ENCODE peak calls at places on chromosomes 2 and 18, in six cellular contexts. B is stomach, F is tibial artery, C is neural crest cell, A is epithelial cell of proximal tubule, I is AG09309. G is an unnamed sample.

GRCh38 chr2:46180189-46180588 is 117.0 kb upstream of the EPAS1 start:
- DNase-seq in I (no peak), B (no peak), F (no peak), C (no peak), A (no peak), G (no peak)

GRCh38 chr2:121480826-121481225 is 49.9 kb upstream of the RNU4ATAC start:
- DNase-seq in I (no peak), F (no peak), A (no peak), B (no peak), C (no peak), G (no peak)

GRCh38 chr2:25567406-25567805 is 106.0 kb downstream of the DTNB start:
- DNase-seq in F (no peak), B (no peak), I (peak; percentile 37), A (no peak), C (no peak), G (no peak)

GRCh38 chr18:46276736-46277135 is 172.6 kb downstream of the HAUS1 start:
- DNase-seq in A (no peak), C (no peak), F (no peak), I (no peak), B (no peak), G (no peak)

GRCh38 chr18:73007195-73007934 is 139.6 kb upstream of the NETO1 start:
- DNase-seq in C (no peak), F (no peak), B (no peak), I (no peak), A (peak; percentile 97), G (no peak)

GRCh38 chr2:210475726-210476125 is 833 bp downstream of the LANCL1 start:
- DNase-seq in B (no peak), I (no peak), C (no peak), A (no peak), F (no peak), G (no peak)

GRCh38 chr18:58291131-58291530 is 247.1 kb downstream of the NEDD4L start:
- DNase-seq in F (no peak), B (no peak), C (no peak), I (no peak), A (no peak), G (no peak)

GRCh38 chr2:33412920-33413319 is 63.5 kb upstream of the RASGRP3 start:
- DNase-seq in F (no peak), A (no peak), C (no peak), I (no peak), B (no peak), G (no peak)

GRCh38 chr2:183284606-183285005 is 160.4 kb downstream of the NUP35 start:
- DNase-seq in A (no peak), F (no peak), B (no peak), I (peak; percentile 4), C (no peak), G (no peak)

GRCh38 chr2:82748653-82749052 is 1710.4 kb downstream of the SUCLG1 start:
- DNase-seq in F (no peak), A (no peak), C (no peak), B (no peak), I (no peak), G (no peak)

GRCh38 chr2:239961662-239962220 is 63.4 kb downstream of the NDUFA10 start:
- DNase-seq in C (no peak), I (no peak), A (no peak), B (no peak), F (no peak), G (no peak)

GRCh38 chr18:68735498-68736343 is 20.8 kb upstream of the TMX3 start:
- DNase-seq in I (peak; percentile 49), B (no peak), A (peak; percentile 18), C (no peak), F (no peak), G (no peak)

GRCh38 chr2:166410828-166411472 is 35.2 kb upstream of the SCN9A start:
- DNase-seq in C (no peak), F (no peak), A (peak; percentile 51), B (no peak), I (peak; percentile 71), G (no peak)

GRCh38 chr2:237968048-237968862 is 1.4 kb downstream of the UBE2F start:
- DNase-seq in B (no peak), F (peak; percentile 75), I (peak; percentile 57), C (no peak), A (peak; percentile 22), G (no peak)

GRCh38 chr2:173048901-173049661 is 26.6 kb upstream of the MAP3K20 start:
- DNase-seq in C (no peak), A (peak; percentile 99), B (peak; percentile 63), F (peak; percentile 89), I (peak; percentile 97), G (no peak)

GRCh38 chr2:157627594-157628281 is 926 bp downstream of the ACVR1C start:
- DNase-seq in C (no peak), F (no peak), B (peak; percentile 49), I (no peak), A (no peak), G (peak; percentile 15)

GRCh38 chr2:12061317-12061716 is 314.9 kb downstream of the LPIN1 start:
- DNase-seq in C (no peak), A (no peak), I (no peak), B (no peak), F (no peak), G (no peak)

GRCh38 chr2:12063210-12063609 is 316.8 kb downstream of the LPIN1 start:
- DNase-seq in C (no peak), B (no peak), I (no peak), A (no peak), F (no peak), G (no peak)

GRCh38 chr2:12061785-12062184 is 315.4 kb downstream of the LPIN1 start:
- DNase-seq in A (no peak), C (no peak), I (no peak), F (no peak), B (no peak), G (no peak)

GRCh38 chr2:12066986-12067385 is 320.6 kb downstream of the LPIN1 start:
- DNase-seq in F (no peak), B (no peak), I (no peak), C (no peak), A (no peak), G (no peak)

DNA sequence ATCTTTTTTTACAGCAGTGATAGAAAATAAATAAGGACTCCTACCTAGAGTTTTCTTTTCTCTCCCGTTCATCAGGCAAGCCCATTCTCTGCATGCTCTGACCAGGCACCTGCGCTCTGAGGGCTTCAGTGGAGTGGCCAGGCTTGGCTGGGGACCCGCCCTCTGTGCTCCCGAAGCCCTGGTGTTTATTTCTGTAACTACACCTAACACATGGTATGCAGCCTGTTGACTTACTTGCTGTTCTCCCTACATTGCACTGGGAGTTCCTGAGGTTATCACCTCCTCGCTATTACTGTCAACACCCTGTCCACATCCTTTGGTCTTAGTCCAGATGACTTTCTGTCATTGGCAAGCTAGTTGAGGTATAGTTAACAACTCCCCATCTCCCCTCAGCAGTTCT is 317.7 kb downstream of the LPIN1 start:
- DNase-seq in A (no peak), F (no peak), B (no peak), I (no peak), C (no peak), G (no peak)
- TF ChIP-seq CTCF in A (no peak), F (no peak), B (no peak), I (no peak), C (no peak), G (no peak)

DNA sequence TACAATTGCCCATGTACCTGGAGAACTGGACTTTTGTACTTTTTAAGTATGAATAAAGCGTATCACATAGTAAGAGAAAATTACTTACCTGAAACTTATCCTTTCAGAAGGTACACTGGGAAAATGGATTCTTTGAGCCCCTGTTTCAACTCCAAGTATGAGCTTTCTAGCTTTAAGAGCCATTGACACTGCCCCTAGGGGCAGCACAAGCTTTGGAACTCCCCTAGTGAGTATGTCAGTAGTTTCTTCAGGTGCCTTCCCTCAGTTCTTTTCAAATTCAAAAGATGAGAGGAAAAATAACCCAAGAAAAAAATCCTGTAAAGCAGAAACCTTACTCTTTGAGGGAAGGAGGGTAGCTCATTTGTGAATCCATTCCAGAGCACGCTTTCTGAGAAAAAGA is 124.1 kb downstream of the MEMO1 start:
- DNase-seq in F (no peak), B (no peak), I (no peak), C (no peak), A (no peak), G (no peak)
- TF ChIP-seq CTCF in F (no peak), B (no peak), I (peak; percentile 27), C (peak; percentile 52), A (peak; percentile 60), G (no peak)

DNA sequence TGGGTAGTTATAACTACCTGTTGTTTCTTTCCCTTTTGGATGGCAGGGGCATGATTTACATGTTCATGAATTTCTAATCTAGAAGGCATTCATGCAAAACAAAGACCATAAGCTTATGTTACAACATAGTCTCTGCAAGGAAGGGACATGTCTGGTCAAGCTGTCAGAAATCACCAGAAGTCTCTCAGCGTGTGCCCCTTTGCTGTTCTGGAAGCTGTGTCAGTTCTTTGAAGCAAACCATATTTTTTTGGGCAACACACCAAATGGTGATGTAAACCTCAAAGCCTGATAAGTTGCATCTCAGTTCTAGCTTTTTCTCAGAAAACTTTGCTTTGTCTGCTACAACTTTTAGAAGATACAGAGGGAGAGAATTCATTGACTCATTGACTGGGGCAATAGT is 173.5 kb upstream of the CTAGE1 start:
- DNase-seq in B (no peak), C (no peak), F (no peak), I (no peak), A (no peak), G (no peak)
- TF ChIP-seq CTCF in B (no peak), C (no peak), F (no peak), I (no peak), A (no peak), G (no peak)

DNA sequence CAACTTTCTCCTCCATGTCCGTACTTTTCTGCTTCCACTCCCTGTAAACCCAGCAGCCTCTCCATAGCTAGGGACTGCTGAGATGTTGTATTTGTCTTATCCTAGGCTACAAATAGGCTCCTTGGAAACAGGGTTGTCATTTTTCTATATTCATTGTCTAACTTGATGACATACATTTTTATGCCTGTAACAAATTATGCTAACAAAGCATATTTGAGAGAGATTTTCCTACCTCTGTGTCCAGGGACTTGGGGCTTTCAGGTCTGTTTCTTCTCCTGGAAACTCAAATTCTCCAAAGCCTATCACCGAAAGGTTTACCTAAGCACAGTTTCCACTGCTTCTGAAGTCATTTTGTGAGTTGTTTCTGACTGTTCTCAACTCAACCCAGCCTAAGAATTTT is 102.7 kb downstream of the UBE2E3 start:
- DNase-seq in F (no peak), I (no peak), A (no peak), C (no peak), B (no peak), G (no peak)
- TF ChIP-seq CTCF in F (no peak), I (no peak), A (no peak), C (no peak), B (no peak), G (no peak)

GRCh38 chr2:226798422-226799210 is 1.0 kb downstream of the IRS1 start:
- DNase-seq in I (no peak), C (no peak), B (peak; percentile 46), F (peak; percentile 72), A (no peak), G (peak; percentile 67)
- TF ChIP-seq CTCF in I (peak; percentile 41), C (no peak), B (no peak), F (no peak), A (peak; percentile 24), G (no peak)

G was measured in nephron progenitor cell.